ENCODE peak calls at places on chromosomes 11 and 22, in six cellular contexts. B is fibroblast of lung, A is HCT116, R is heart right ventricle, D is IMR-90, J is AG04450. F is an unnamed sample.
A peak's percentile ranks its signal among the peaks of the same experiment; 100 is the strongest.

GRCh38 chr22:30776476-30776875 is 81.8 kb downstream of the OSBP2 start:
- DNase-seq in B (no peak), A (no peak), R (no peak), D (no peak), J (no peak), F (no peak)

GRCh38 chr11:45933131-45933821 is 10.8 kb downstream of the LARGE2 start:
- DNase-seq in B (peak; percentile 50), A (no peak), R (no peak), D (peak; percentile 71), J (peak; percentile 8), F (no peak)

GRCh38 chr11:115054541-115055538 is 376.5 kb downstream of the NXPE2 start:
- DNase-seq in B (peak; percentile 67), A (no peak), R (peak; percentile 44), D (peak; percentile 3), J (no peak), F (no peak)

GRCh38 chr11:76524461-76524860 is 79.6 kb downstream of the EMSY start:
- DNase-seq in B (peak; percentile 54), A (peak; percentile 24), R (no peak), D (peak; percentile 54), J (no peak), F (no peak)

GRCh38 chr11:106854429-106854828 is 163.8 kb downstream of the GUCY1A2 start:
- DNase-seq in B (no peak), A (no peak), R (no peak), D (no peak), J (no peak), F (no peak)

GRCh38 chr11:67627394-67627787 is 2.3 kb downstream of the NUDT8 start:
- DNase-seq in B (no peak), A (no peak), R (peak; percentile 14), D (no peak), J (no peak), F (no peak)

GRCh38 chr22:31938258-31938657 is 6.1 kb upstream of the YWHAH start:
- DNase-seq in B (no peak), A (no peak), R (no peak), D (no peak), J (no peak), F (no peak)

GRCh38 chr11:44997566-44997965 is 46.9 kb upstream of the TP53I11 start:
- DNase-seq in B (no peak), A (no peak), R (no peak), D (no peak), J (no peak), F (no peak)

GRCh38 chr11:23359297-23359696 is 499.0 kb upstream of the CCDC179 start:
- DNase-seq in B (peak; percentile 95), A (no peak), R (no peak), D (peak; percentile 97), J (peak; percentile 88), F (peak; percentile 97)

DNA sequence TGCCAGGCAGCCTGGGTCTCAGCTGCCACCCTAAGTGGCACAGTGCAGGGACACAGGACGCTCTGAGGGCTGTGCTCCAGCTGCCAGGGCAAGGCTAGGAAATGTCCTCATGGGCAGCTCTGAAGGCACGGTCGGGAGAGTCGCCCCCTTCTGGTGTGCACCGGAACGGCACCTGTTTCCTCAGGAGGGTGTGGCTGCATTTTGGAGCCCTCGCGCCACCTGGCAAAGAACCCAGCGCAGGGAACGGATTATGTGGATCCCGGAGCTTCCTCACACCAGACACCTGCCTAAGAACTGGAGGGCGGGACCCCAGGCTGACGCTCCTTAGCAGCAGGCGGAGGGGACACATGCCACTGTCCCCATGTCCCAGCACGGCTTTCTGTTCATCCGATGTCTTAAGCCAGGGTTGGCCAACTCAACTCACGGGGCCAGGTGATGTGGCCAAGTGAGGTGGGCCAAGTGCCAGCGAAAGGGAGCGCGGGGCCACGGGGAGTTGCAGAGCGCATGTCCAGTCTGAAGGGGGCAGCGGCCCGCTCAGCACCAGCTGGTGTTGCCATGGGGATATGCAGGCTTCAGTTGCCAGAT is 5.1 kb upstream of the SLC22A8 start:
- DNase-seq in B (no peak), A (peak; percentile 56), R (no peak), D (no peak), J (no peak), F (no peak)
- TF ChIP-seq CTCF in B (peak; percentile 14), A (peak; percentile 84), R (no peak), D (peak; percentile 37), J (peak; percentile 33), F (peak; percentile 45)

GRCh38 chr11:33417121-33417520 is 159.9 kb downstream of the HIPK3 start:
- DNase-seq in B (no peak), A (no peak), R (no peak), D (no peak), J (no peak), F (no peak)

GRCh38 chr11:33410086-33410765 is 153.0 kb downstream of the HIPK3 start:
- DNase-seq in B (no peak), A (no peak), R (no peak), D (no peak), J (no peak), F (no peak)

GRCh38 chr11:33413296-33413695 is 156.1 kb downstream of the HIPK3 start:
- DNase-seq in B (peak; percentile 14), A (no peak), R (no peak), D (no peak), J (no peak), F (no peak)

GRCh38 chr11:33412231-33412630 is 155.1 kb downstream of the HIPK3 start:
- DNase-seq in B (peak; percentile 39), A (no peak), R (no peak), D (no peak), J (no peak), F (no peak)

GRCh38 chr11:33411751-33412150 is 154.6 kb downstream of the HIPK3 start:
- DNase-seq in B (no peak), A (no peak), R (no peak), D (no peak), J (no peak), F (no peak)
- H3K4me3 ChIP-seq in B (no peak overlapping the region), A (no peak overlapping the region), R (no peak overlapping the region), D (no peak overlapping the region), J (no peak overlapping the region), F (no peak overlapping the region)

DNA sequence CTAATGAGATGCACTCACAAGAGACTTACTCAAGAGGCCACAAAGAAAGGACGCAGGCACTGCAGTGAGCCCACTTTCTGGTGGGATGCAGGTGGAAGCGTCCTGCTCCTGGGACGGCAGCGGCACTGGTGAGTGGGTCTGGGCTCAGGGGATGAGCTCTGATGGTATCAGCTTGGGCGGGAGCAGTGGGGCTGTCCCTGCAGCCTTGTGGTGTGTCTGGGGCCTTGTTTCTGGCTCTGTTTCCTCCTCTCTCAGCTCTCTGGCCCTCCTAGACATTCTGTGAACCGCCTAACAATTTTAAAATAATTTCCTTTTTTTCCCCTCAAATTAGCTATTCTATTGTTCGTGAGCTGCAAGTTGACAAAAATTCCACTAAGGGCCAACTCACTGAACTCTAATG is 8.8 kb upstream of the ST14 start:
- DNase-seq in B (no peak), A (no peak), R (no peak), D (no peak), J (no peak), F (no peak)
- TF ChIP-seq CTCF in B (no peak), A (no peak), R (no peak), D (no peak), J (no peak), F (no peak)

GRCh38 chr11:102449651-102450570 is 2.7 kb downstream of the TMEM123 start:
- DNase-seq in B (peak; percentile 24), A (no peak), R (no peak), D (no peak), J (no peak), F (no peak)
- H3K4me3 ChIP-seq in B (peak overlapping the region; percentile 91), A (no peak overlapping the region), R (no peak overlapping the region), D (no peak overlapping the region), J (no peak overlapping the region), F (no peak overlapping the region)

GRCh38 chr11:12827369-12827768 is 153.1 kb downstream of the TEAD1 start:
- DNase-seq in B (no peak), A (no peak), R (no peak), D (no peak), J (no peak), F (no peak)

GRCh38 chr11:12826441-12826840 is 152.2 kb downstream of the TEAD1 start:
- DNase-seq in B (peak; percentile 59), A (no peak), R (no peak), D (no peak), J (no peak), F (no peak)

GRCh38 chr11:12829131-12829530 is 154.9 kb downstream of the TEAD1 start:
- DNase-seq in B (no peak), A (no peak), R (no peak), D (no peak), J (no peak), F (no peak)

GRCh38 chr11:12829536-12830314 is 155.5 kb downstream of the TEAD1 start:
- DNase-seq in B (no peak), A (no peak), R (no peak), D (no peak), J (no peak), F (no peak)

DNA sequence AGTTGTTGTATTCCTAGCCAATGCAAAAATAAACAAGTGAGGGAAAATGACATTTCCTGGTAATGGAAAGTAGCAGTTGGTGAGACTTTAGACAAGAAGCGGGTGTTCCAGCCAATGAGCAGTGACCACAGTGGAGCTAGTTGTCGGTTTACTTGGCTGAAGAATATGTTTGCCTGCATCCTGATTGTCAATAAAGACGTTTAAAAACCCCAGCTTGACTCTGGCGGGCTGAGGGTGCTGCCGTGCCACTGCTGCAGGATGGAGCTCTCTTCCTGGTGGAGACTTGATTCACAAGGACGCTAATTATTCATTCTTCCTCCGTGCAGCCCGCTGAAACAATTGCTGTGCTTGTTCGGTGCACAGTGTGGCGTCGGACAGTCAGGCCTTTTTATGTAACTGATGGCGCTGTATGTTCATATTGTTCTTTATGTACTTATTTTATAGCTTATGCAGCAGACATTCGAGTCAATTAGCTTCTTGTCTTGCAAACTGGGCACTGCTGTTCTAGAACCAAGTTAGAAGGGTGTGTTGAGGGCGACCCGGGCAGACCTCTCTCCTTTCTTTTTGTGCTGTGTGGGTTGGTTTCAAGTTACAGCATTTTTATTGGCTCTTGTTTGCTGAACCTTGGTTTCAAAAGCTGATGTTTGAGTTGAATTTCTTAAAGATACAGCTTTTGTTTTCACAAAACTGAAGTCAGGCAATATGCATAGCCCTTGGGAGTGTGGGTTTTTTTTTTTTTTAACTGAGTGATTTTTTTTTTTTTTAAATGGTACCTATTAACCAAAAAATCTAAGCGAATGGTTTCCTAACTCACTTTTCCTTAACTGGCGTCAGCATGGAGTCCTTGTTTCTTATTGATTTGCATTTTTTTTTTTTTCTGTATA is 153.9 kb downstream of the TEAD1 start:
- DNase-seq in B (peak; percentile 84), A (no peak), R (no peak), D (peak; percentile 79), J (no peak), F (peak; percentile 86)
- TF ChIP-seq CTCF in B (no peak), A (no peak), R (no peak), D (no peak), J (no peak), F (peak; percentile 26)

F was measured in choroid plexus epithelial cell.